ENCODE peak calls at places on chromosomes 16 and 17, in seven cellular contexts. One of them, this sample, is unnamed.

GRCh38 chr17:7842380-7842949 is 8.4 kb downstream of the KDM6B start:
- DNase-seq in AG08395: peak
- DNase-seq in Calu3: peak
- DNase-seq in SHP77: peak
- DNase-seq in NCI-H2029: no peak
- DNase-seq in ovary: peak
- DNase-seq in effector CD8-positive, alpha-beta T cell: peak
- DNase-seq in this sample: no peak

GRCh38 chr16:85821441-85821901 is 22.0 kb downstream of the COX4I1 start:
- DNase-seq in AG08395: peak
- DNase-seq in Calu3: peak
- DNase-seq in SHP77: peak
- DNase-seq in NCI-H2029: peak
- DNase-seq in ovary: peak
- DNase-seq in effector CD8-positive, alpha-beta T cell: peak
- DNase-seq in this sample: peak

GRCh38 chr16:11101695-11102522 is 154.1 kb downstream of the SOCS1 start:
- DNase-seq in AG08395: no peak
- DNase-seq in Calu3: no peak
- DNase-seq in SHP77: no peak
- DNase-seq in NCI-H2029: no peak
- DNase-seq in ovary: no peak
- DNase-seq in effector CD8-positive, alpha-beta T cell: no peak
- DNase-seq in this sample: no peak

GRCh38 chr17:33049781-33050414 is 58.3 kb downstream of the SPACA3 start:
- DNase-seq in AG08395: peak
- DNase-seq in Calu3: peak
- DNase-seq in SHP77: peak
- DNase-seq in NCI-H2029: peak
- DNase-seq in ovary: no peak
- DNase-seq in effector CD8-positive, alpha-beta T cell: no peak
- DNase-seq in this sample: peak

GRCh38 chr17:80970044-80970761 is 21.4 kb upstream of the CHMP6 start:
- DNase-seq in AG08395: peak
- DNase-seq in Calu3: peak
- DNase-seq in SHP77: peak
- DNase-seq in NCI-H2029: peak
- DNase-seq in ovary: peak
- DNase-seq in effector CD8-positive, alpha-beta T cell: no peak
- DNase-seq in this sample: peak

GRCh38 chr17:77909236-77909635 is 49.3 kb upstream of the TNRC6C start:
- DNase-seq in AG08395: no peak
- DNase-seq in Calu3: no peak
- DNase-seq in SHP77: no peak
- DNase-seq in NCI-H2029: no peak
- DNase-seq in ovary: peak
- DNase-seq in effector CD8-positive, alpha-beta T cell: no peak
- DNase-seq in this sample: no peak

GRCh38 chr16:2598133-2598641 is 60.4 kb downstream of the PDPK1 start:
- DNase-seq in AG08395: no peak
- DNase-seq in Calu3: no peak
- DNase-seq in SHP77: no peak
- DNase-seq in NCI-H2029: no peak
- DNase-seq in ovary: peak
- DNase-seq in effector CD8-positive, alpha-beta T cell: no peak
- DNase-seq in this sample: no peak

GRCh38 chr17:40076595-40076994 is 13.8 kb downstream of the THRA start:
- DNase-seq in AG08395: no peak
- DNase-seq in Calu3: no peak
- DNase-seq in SHP77: no peak
- DNase-seq in NCI-H2029: no peak
- DNase-seq in ovary: no peak
- DNase-seq in effector CD8-positive, alpha-beta T cell: no peak
- DNase-seq in this sample: no peak

GRCh38 chr17:32746698-32747097 is 130.2 kb downstream of the MYO1D start:
- DNase-seq in AG08395: peak
- DNase-seq in Calu3: no peak
- DNase-seq in SHP77: no peak
- DNase-seq in NCI-H2029: no peak
- DNase-seq in ovary: no peak
- DNase-seq in effector CD8-positive, alpha-beta T cell: no peak
- DNase-seq in this sample: no peak

GRCh38 chr16:21159281-21159951 is 942 bp downstream of the LDAF1 start:
- DNase-seq in AG08395: no peak
- DNase-seq in Calu3: peak
- DNase-seq in SHP77: no peak
- DNase-seq in NCI-H2029: no peak
- DNase-seq in ovary: peak
- DNase-seq in effector CD8-positive, alpha-beta T cell: no peak
- DNase-seq in this sample: peak

GRCh38 chr16:3129137-3130131 is 5.4 kb upstream of the ZNF213 start:
- DNase-seq in AG08395: peak
- DNase-seq in Calu3: peak
- DNase-seq in SHP77: peak
- DNase-seq in NCI-H2029: peak
- DNase-seq in ovary: peak
- DNase-seq in effector CD8-positive, alpha-beta T cell: peak
- DNase-seq in this sample: peak

GRCh38 chr17:45775576-45776011 is 8.5 kb upstream of the CRHR1 start:
- DNase-seq in AG08395: no peak
- DNase-seq in Calu3: peak
- DNase-seq in SHP77: peak
- DNase-seq in NCI-H2029: peak
- DNase-seq in ovary: no peak
- DNase-seq in effector CD8-positive, alpha-beta T cell: no peak
- DNase-seq in this sample: peak

GRCh38 chr16:11094075-11094593 is 149.8 kb downstream of the CLEC16A start:
- DNase-seq in AG08395: no peak
- DNase-seq in Calu3: no peak
- DNase-seq in SHP77: no peak
- DNase-seq in NCI-H2029: no peak
- DNase-seq in ovary: no peak
- DNase-seq in effector CD8-positive, alpha-beta T cell: no peak
- DNase-seq in this sample: peak

GRCh38 chr16:53754938-53755910 is 51.3 kb downstream of the FTO start:
- DNase-seq in AG08395: no peak
- DNase-seq in Calu3: peak
- DNase-seq in SHP77: peak
- DNase-seq in NCI-H2029: peak
- DNase-seq in ovary: peak
- DNase-seq in effector CD8-positive, alpha-beta T cell: no peak
- DNase-seq in this sample: peak

GRCh38 chr17:73163043-73163442 is 1.8 kb upstream of the SSTR2 start:
- DNase-seq in AG08395: no peak
- DNase-seq in Calu3: no peak
- DNase-seq in SHP77: no peak
- DNase-seq in NCI-H2029: no peak
- DNase-seq in ovary: no peak
- DNase-seq in effector CD8-positive, alpha-beta T cell: no peak
- DNase-seq in this sample: peak

GRCh38 chr17:2143332-2143731 is 88.4 kb downstream of the HIC1 start:
- DNase-seq in AG08395: no peak
- DNase-seq in Calu3: no peak
- DNase-seq in SHP77: no peak
- DNase-seq in NCI-H2029: no peak
- DNase-seq in ovary: no peak
- DNase-seq in effector CD8-positive, alpha-beta T cell: no peak
- DNase-seq in this sample: no peak

GRCh38 chr17:1150863-1151685 is 28.7 kb downstream of the ABR start:
- DNase-seq in AG08395: no peak
- DNase-seq in Calu3: no peak
- DNase-seq in SHP77: no peak
- DNase-seq in NCI-H2029: no peak
- DNase-seq in ovary: no peak
- DNase-seq in effector CD8-positive, alpha-beta T cell: no peak
- DNase-seq in this sample: no peak

GRCh38 chr16:67445441-67445912 is 14.6 kb downstream of the HSD11B2 start:
- DNase-seq in AG08395: no peak
- DNase-seq in Calu3: no peak
- DNase-seq in SHP77: no peak
- DNase-seq in NCI-H2029: no peak
- DNase-seq in ovary: peak
- DNase-seq in effector CD8-positive, alpha-beta T cell: no peak
- DNase-seq in this sample: no peak

GRCh38 chr17:58252141-58252540 is 13.8 kb downstream of the LPO start:
- DNase-seq in AG08395: no peak
- DNase-seq in Calu3: no peak
- DNase-seq in SHP77: no peak
- DNase-seq in NCI-H2029: no peak
- DNase-seq in ovary: no peak
- DNase-seq in effector CD8-positive, alpha-beta T cell: no peak
- DNase-seq in this sample: no peak

GRCh38 chr16:69097425-69097824 is 8.0 kb upstream of the HAS3 start:
- DNase-seq in AG08395: no peak
- DNase-seq in Calu3: no peak
- DNase-seq in SHP77: no peak
- DNase-seq in NCI-H2029: no peak
- DNase-seq in ovary: no peak
- DNase-seq in effector CD8-positive, alpha-beta T cell: no peak
- DNase-seq in this sample: no peak

GRCh38 chr16:75250809-75251279 is 580 bp downstream of the BCAR1 start:
- DNase-seq in AG08395: peak
- DNase-seq in Calu3: peak
- DNase-seq in SHP77: no peak
- DNase-seq in NCI-H2029: no peak
- DNase-seq in ovary: peak
- DNase-seq in effector CD8-positive, alpha-beta T cell: no peak
- DNase-seq in this sample: no peak

GRCh38 chr16:84649511-84649861 is 1.2 kb downstream of the KLHL36 start:
- DNase-seq in AG08395: no peak
- DNase-seq in Calu3: no peak
- DNase-seq in SHP77: no peak
- DNase-seq in NCI-H2029: no peak
- DNase-seq in ovary: no peak
- DNase-seq in effector CD8-positive, alpha-beta T cell: no peak
- DNase-seq in this sample: no peak

GRCh38 chr16:53892155-53892554 is 188.2 kb downstream of the FTO start:
- DNase-seq in AG08395: peak
- DNase-seq in Calu3: peak
- DNase-seq in SHP77: peak
- DNase-seq in NCI-H2029: peak
- DNase-seq in ovary: peak
- DNase-seq in effector CD8-positive, alpha-beta T cell: no peak
- DNase-seq in this sample: peak

GRCh38 chr16:11359370-11359769 is 14.1 kb downstream of the RMI2 start:
- DNase-seq in AG08395: peak
- DNase-seq in Calu3: peak
- DNase-seq in SHP77: no peak
- DNase-seq in NCI-H2029: no peak
- DNase-seq in ovary: no peak
- DNase-seq in effector CD8-positive, alpha-beta T cell: no peak
- DNase-seq in this sample: no peak

GRCh38 chr16:85473909-85474640 is 139.0 kb upstream of the GSE1 start:
- DNase-seq in AG08395: peak
- DNase-seq in Calu3: no peak
- DNase-seq in SHP77: peak
- DNase-seq in NCI-H2029: no peak
- DNase-seq in ovary: peak
- DNase-seq in effector CD8-positive, alpha-beta T cell: no peak
- DNase-seq in this sample: peak

GRCh38 chr17:83006515-83007455 is 72.6 kb upstream of the METRNL start:
- DNase-seq in AG08395: peak
- DNase-seq in Calu3: no peak
- DNase-seq in SHP77: no peak
- DNase-seq in NCI-H2029: no peak
- DNase-seq in ovary: no peak
- DNase-seq in effector CD8-positive, alpha-beta T cell: no peak
- DNase-seq in this sample: no peak

GRCh38 chr17:78745407-78746088 is 36.5 kb downstream of the CYTH1 start:
- DNase-seq in AG08395: no peak
- DNase-seq in Calu3: peak
- DNase-seq in SHP77: no peak
- DNase-seq in NCI-H2029: no peak
- DNase-seq in ovary: no peak
- DNase-seq in effector CD8-positive, alpha-beta T cell: peak
- DNase-seq in this sample: peak

GRCh38 chr16:10039220-10040096 is 142.8 kb downstream of the GRIN2A start:
- DNase-seq in AG08395: peak
- DNase-seq in Calu3: no peak
- DNase-seq in SHP77: no peak
- DNase-seq in NCI-H2029: no peak
- DNase-seq in ovary: peak
- DNase-seq in effector CD8-positive, alpha-beta T cell: no peak
- DNase-seq in this sample: peak

GRCh38 chr16:2964416-2965223 is 545 bp downstream of the KREMEN2 start:
- DNase-seq in AG08395: no peak
- DNase-seq in Calu3: peak
- DNase-seq in SHP77: peak
- DNase-seq in NCI-H2029: no peak
- DNase-seq in ovary: no peak
- DNase-seq in effector CD8-positive, alpha-beta T cell: peak
- DNase-seq in this sample: peak

GRCh38 chr17:74176546-74177001 is 26.9 kb upstream of the RPL38 start:
- DNase-seq in AG08395: peak
- DNase-seq in Calu3: peak
- DNase-seq in SHP77: peak
- DNase-seq in NCI-H2029: peak
- DNase-seq in ovary: peak
- DNase-seq in effector CD8-positive, alpha-beta T cell: no peak
- DNase-seq in this sample: peak

GRCh38 chr17:73027130-73027741 is 65.3 kb downstream of the SLC39A11 start:
- DNase-seq in AG08395: peak
- DNase-seq in Calu3: no peak
- DNase-seq in SHP77: no peak
- DNase-seq in NCI-H2029: no peak
- DNase-seq in ovary: no peak
- DNase-seq in effector CD8-positive, alpha-beta T cell: no peak
- DNase-seq in this sample: no peak

GRCh38 chr17:61203765-61204164 is 195.9 kb upstream of the TBX2 start:
- DNase-seq in AG08395: no peak
- DNase-seq in Calu3: no peak
- DNase-seq in SHP77: no peak
- DNase-seq in NCI-H2029: no peak
- DNase-seq in ovary: no peak
- DNase-seq in effector CD8-positive, alpha-beta T cell: no peak
- DNase-seq in this sample: no peak

GRCh38 chr17:4513113-4514032 is 14.7 kb downstream of the SPNS2 start:
- DNase-seq in AG08395: no peak
- DNase-seq in Calu3: no peak
- DNase-seq in SHP77: no peak
- DNase-seq in NCI-H2029: no peak
- DNase-seq in ovary: no peak
- DNase-seq in effector CD8-positive, alpha-beta T cell: no peak
- DNase-seq in this sample: no peak

GRCh38 chr17:52410781-52411180 is 252.3 kb upstream of the CA10 start:
- DNase-seq in AG08395: no peak
- DNase-seq in Calu3: no peak
- DNase-seq in SHP77: peak
- DNase-seq in NCI-H2029: peak
- DNase-seq in ovary: no peak
- DNase-seq in effector CD8-positive, alpha-beta T cell: no peak
- DNase-seq in this sample: peak

GRCh38 chr16:69073181-69073669 is 32.2 kb upstream of the HAS3 start:
- DNase-seq in AG08395: peak
- DNase-seq in Calu3: peak
- DNase-seq in SHP77: no peak
- DNase-seq in NCI-H2029: no peak
- DNase-seq in ovary: no peak
- DNase-seq in effector CD8-positive, alpha-beta T cell: no peak
- DNase-seq in this sample: no peak

GRCh38 chr16:87044031-87044380 is 273.2 kb downstream of the C16orf95 start:
- DNase-seq in AG08395: no peak
- DNase-seq in Calu3: peak
- DNase-seq in SHP77: no peak
- DNase-seq in NCI-H2029: no peak
- DNase-seq in ovary: no peak
- DNase-seq in effector CD8-positive, alpha-beta T cell: no peak
- DNase-seq in this sample: no peak

GRCh38 chr16:31128711-31129567 is 6.6 kb downstream of the PRSS8 start:
- DNase-seq in AG08395: no peak
- DNase-seq in Calu3: peak
- DNase-seq in SHP77: no peak
- DNase-seq in NCI-H2029: peak
- DNase-seq in ovary: no peak
- DNase-seq in effector CD8-positive, alpha-beta T cell: no peak
- DNase-seq in this sample: no peak

This sample was measured in NCI-H510A treated with DMSO at 0.1 percent for 48 hours.